ENCODE peak calls at places on chromosomes 13 and 19, in four cellular contexts. M, W, U and S are unnamed samples.

GRCh38 chr19:51695702-51696315 is 2.7 kb downstream of the SPACA6 start:
- DNase-seq in W (peak; percentile 38), U (no peak), M (no peak), S (peak; percentile 50)

GRCh38 chr19:54692294-54692615 is 29.5 kb downstream of the LILRB4 start:
- DNase-seq in M (no peak), W (no peak), U (no peak), S (no peak)

GRCh38 chr13:42926555-42926954 is 65.5 kb downstream of the EPSTI1 start:
- DNase-seq in M (no peak), W (no peak), U (no peak), S (no peak)

GRCh38 chr19:51469629-51470028 is 8.7 kb upstream of the CEACAM18 start:
- DNase-seq in M (no peak), U (no peak), W (no peak), S (peak; percentile 50)

GRCh38 chr13:72050251-72050650 is 183.2 kb upstream of the DACH1 start:
- DNase-seq in M (no peak), W (no peak), U (no peak), S (no peak)

GRCh38 chr19:35704218-35704617 is at the start of gene ZBTB32:
- DNase-seq in U (no peak), W (no peak), M (no peak), S (no peak)

GRCh38 chr19:53813996-53814395 is 10.1 kb downstream of the NLRP12 start:
- DNase-seq in U (no peak), W (no peak), M (no peak), S (no peak)

GRCh38 chr13:76016799-76017198 is 380.7 kb downstream of the LMO7 start:
- DNase-seq in M (no peak), W (no peak), U (peak; percentile 25), S (no peak)

GRCh38 chr19:55654833-55655647 is at the start of gene U2AF2:
- DNase-seq in U (peak; percentile 82), M (peak; percentile 92), W (peak; percentile 97), S (peak; percentile 94)

GRCh38 chr19:45601524-45602522 is at the start of gene GPR4:
- DNase-seq in U (no peak), M (no peak), W (no peak), S (no peak)

GRCh38 chr13:53068841-53069520 is 40.4 kb downstream of the OLFM4 start:
- DNase-seq in M (peak; percentile 21), U (no peak), W (no peak), S (no peak)

GRCh38 chr13:79481685-79482052 is 714 bp downstream of the NDFIP2 start:
- DNase-seq in U (no peak), M (no peak), W (no peak), S (no peak)

GRCh38 chr13:80382576-80382975 is 41.6 kb upstream of the SPRY2 start:
- DNase-seq in W (no peak), M (no peak), U (no peak), S (no peak)

GRCh38 chr19:39828634-39829032 is 5.3 kb downstream of the DYRK1B start:
- DNase-seq in W (no peak), U (no peak), M (no peak), S (no peak)

GRCh38 chr19:15828121-15828620 is 12.7 kb upstream of the OR10H1 start:
- DNase-seq in U (no peak), M (no peak), W (no peak), S (no peak)

GRCh38 chr13:102911336-102911735 is 65.5 kb downstream of the ERCC5 start:
- DNase-seq in M (no peak), U (no peak), W (no peak), S (no peak)

GRCh38 chr19:38557205-38557799 is 60.5 kb downstream of the MAP4K1 start:
- DNase-seq in M (no peak), U (no peak), W (no peak), S (no peak)

GRCh38 chr19:15025237-15025636 is 24.0 kb upstream of the CASP14 start:
- DNase-seq in W (no peak), M (no peak), U (peak; percentile 24), S (no peak)

GRCh38 chr19:47436712-47437401 is 17.5 kb upstream of the MEIS3 start:
- DNase-seq in M (peak; percentile 68), U (peak; percentile 50), W (peak; percentile 85), S (peak; percentile 95)

GRCh38 chr19:10975374-10976036 is 14.7 kb downstream of the SMARCA4 start:
- DNase-seq in W (no peak), M (no peak), U (no peak), S (no peak)

GRCh38 chr19:33391631-33392249 is 18.2 kb downstream of the CEBPG start:
- DNase-seq in M (peak; percentile 5), U (no peak), W (peak; percentile 82), S (peak; percentile 72)

GRCh38 chr19:21585491-21585890 is 80.1 kb downstream of the ZNF429 start:
- DNase-seq in W (no peak), M (no peak), U (no peak), S (no peak)

GRCh38 chr13:97240789-97241734 is 18.9 kb downstream of the MBNL2 start:
- DNase-seq in U (no peak), W (no peak), M (no peak), S (no peak)

GRCh38 chr13:97245011-97245410 is 22.9 kb downstream of the MBNL2 start:
- DNase-seq in U (no peak), W (no peak), M (no peak), S (no peak)

GRCh38 chr13:97241761-97242160 is 19.6 kb downstream of the MBNL2 start:
- DNase-seq in W (no peak), U (no peak), M (no peak), S (no peak)

GRCh38 chr13:97243915-97244820 is 22.0 kb downstream of the MBNL2 start:
- DNase-seq in M (no peak), U (peak; percentile 92), W (no peak), S (no peak)

GRCh38 chr13:97242755-97243497 is 20.8 kb downstream of the MBNL2 start:
- DNase-seq in W (no peak), U (no peak), M (no peak), S (no peak)
- H3K4me3 ChIP-seq in W (no peak overlapping the region), U (no peak overlapping the region), M (no peak overlapping the region), S (no peak overlapping the region)

GRCh38 chr19:7681336-7682174 is 922 bp downstream of the TRAPPC5 start:
- DNase-seq in W (peak; percentile 86), M (peak; percentile 42), U (peak; percentile 77), S (peak; percentile 80)
- TF ChIP-seq POLR2A in W (no peak), M (no peak), U (no peak), S (no peak)

DNA sequence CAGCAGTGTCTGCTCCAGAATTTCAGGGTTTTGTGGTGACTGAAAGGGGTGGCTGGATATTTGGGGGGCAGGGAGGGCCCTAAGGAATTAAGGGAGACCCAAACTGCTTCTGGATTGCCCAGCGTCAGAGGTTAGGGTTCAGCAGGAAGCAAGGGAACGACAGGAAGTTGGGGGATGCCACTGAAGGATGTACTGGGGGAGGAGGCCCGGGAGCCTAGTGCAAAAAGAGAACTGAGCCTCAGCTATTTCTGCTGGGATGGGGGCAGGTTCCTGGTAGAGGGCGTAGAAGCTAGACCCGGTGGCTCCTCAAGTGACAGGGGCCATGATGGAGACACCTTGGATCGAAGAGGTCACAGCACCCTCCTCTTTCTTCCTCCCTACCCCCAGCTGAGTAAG is 1.1 kb downstream of the CYP2S1 start:
- DNase-seq in W (no peak), U (no peak), M (no peak), S (no peak)
- H3K4me3 ChIP-seq in W (no peak overlapping the region), U (no peak overlapping the region), M (peak overlapping the region; percentile 39), S (no peak overlapping the region)

GRCh38 chr19:1840541-1841115 is 7.7 kb downstream of the REXO1 start:
- DNase-seq in M (no peak), W (peak; percentile 79), U (peak; percentile 53), S (no peak)
- TF ChIP-seq POLR2A in M (no peak), W (peak; percentile 46), U (no peak), S (no peak)

GRCh38 chr13:113862766-113863510 is 938 bp downstream of the GAS6 start:
- DNase-seq in W (no peak), U (no peak), M (no peak), S (peak; percentile 92)
- H3K4me3 ChIP-seq in W (peak overlapping the region; percentile 72), U (no peak overlapping the region), M (peak overlapping the region; percentile 67), S (peak overlapping the region; percentile 75)

GRCh38 chr19:18998276-18998675 is 35.0 kb downstream of the SUGP2 start:
- DNase-seq in U (no peak), M (no peak), W (no peak), S (no peak)

GRCh38 chr19:18999016-18999758 is 34.1 kb downstream of the SUGP2 start:
- DNase-seq in U (no peak), W (peak; percentile 71), M (no peak), S (no peak)

GRCh38 chr19:18995804-18996241 is 37.5 kb downstream of the SUGP2 start:
- DNase-seq in U (peak; percentile 57), M (no peak), W (no peak), S (no peak)

GRCh38 chr19:18996351-18996750 is 37.0 kb downstream of the SUGP2 start:
- DNase-seq in M (no peak), U (no peak), W (no peak), S (no peak)

DNA sequence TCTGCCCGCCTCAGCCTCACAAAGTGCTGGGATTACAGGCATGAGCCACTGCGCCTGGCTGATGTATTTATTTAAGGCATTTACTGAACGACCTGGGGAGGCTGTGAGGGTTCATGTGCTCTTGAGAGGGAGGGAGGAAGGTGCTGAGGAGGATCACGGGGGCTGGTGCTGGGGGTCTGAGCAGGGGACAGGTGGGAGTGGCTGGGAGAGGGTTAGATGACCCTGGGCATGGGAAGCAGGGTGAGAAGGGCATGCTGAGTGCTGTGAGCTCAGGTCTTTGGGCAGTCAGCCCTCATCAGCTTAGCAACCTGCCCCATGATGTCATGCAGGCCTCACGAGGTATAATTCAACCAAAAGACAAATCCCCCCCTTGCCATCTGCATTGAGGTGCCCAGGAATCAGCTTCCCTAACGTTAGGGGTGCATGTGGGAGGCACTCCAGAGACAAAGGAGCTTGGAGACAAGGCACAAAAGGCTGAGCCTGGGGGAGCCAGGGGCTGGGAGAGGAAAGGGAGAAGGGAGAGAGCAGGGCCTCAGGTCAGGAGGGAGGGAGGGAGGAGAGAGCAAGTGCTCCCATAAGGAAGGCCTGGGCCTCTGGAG is 36.4 kb downstream of the SUGP2 start:
- DNase-seq in U (no peak), M (no peak), W (no peak), S (no peak)
- TF ChIP-seq POLR2A in U (no peak), M (no peak), W (no peak), S (no peak)

DNA sequence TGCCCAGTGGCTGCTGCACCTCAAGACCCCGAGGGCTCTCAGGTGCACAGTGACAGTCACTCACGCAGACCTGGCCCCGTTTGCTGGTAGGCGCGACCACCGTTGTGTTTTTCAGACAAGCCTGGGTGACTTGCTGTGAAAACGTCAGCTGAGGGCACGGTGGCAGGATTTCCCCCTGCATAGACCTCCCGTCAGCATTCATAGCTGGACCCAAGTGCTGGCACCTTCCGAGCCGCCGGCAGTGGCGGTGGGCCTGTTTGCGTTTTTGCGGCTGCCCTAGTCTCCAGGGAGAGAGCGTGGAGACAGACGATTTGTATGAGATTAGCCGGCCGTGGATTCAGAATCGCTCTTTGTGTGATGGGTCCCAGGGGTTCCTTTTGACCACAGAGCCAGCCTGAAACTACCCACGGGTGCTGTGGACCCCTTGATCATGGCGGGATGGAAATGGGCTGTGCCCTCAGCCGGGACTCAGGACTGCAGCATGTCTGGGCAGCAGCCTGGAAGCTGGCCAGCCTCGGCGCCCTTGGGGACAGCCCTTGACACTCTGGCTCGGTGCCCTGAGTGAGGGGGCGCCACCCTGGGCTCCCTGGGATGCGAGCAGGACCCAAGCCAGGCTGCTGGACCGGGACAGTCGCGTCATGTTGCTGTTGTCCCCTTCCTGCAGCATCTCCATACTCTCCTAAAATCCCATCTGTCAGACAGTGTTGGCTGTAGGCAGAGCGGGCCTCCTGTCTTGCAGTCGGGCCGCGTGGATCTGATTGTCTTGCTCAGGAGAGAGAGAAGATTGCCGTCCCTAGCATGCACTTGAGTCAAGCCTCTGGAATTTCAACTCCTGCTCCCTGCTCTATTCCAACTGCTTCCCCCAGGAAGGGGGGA is 8.6 kb downstream of the KDM4B start:
- DNase-seq in W (peak; percentile 55), U (no peak), M (no peak), S (no peak)
- H3K4me3 ChIP-seq in W (no peak overlapping the region), U (no peak overlapping the region), M (no peak overlapping the region), S (no peak overlapping the region)